ENCODE peak calls at places on chromosomes 6 and 20, in nine cellular contexts. T is foreskin fibroblast, Z is suprapubic skin, E is brain microvascular endothelial cell, V is AG10803, G is heart left ventricle, Y is dorsolateral prefrontal cortex, L is hepatocyte, M is nephron progenitor cell. I is an unnamed sample.

GRCh38 chr6:23175391-23175790 is 606.0 kb downstream of the HDGFL1 start:
- DNase-seq in T (peak; percentile 76), Z (no peak), M (no peak), G (no peak), Y (no peak), L (no peak), V (peak; percentile 65), E (no peak), I (no peak)

GRCh38 chr6:159108438-159108985 is 60.7 kb upstream of the FNDC1 start:
- DNase-seq in V (no peak), E (no peak), L (no peak), Y (no peak), G (no peak), T (peak; percentile 21), Z (no peak), M (no peak), I (no peak)

GRCh38 chr6:119096683-119097310 is 18.3 kb upstream of the FAM184A start:
- DNase-seq in L (peak; percentile 44), M (no peak), G (peak; percentile 83), Y (no peak), E (peak; percentile 5), Z (peak; percentile 91), V (peak; percentile 24), T (peak; percentile 22), I (no peak)

GRCh38 chr6:13579911-13580310 is 5.5 kb downstream of the SIRT5 start:
- DNase-seq in M (no peak), Z (no peak), L (no peak), G (no peak), V (no peak), Y (no peak), E (no peak), T (no peak), I (no peak)

GRCh38 chr6:118588626-118589025 is 40.5 kb downstream of the PLN start:
- DNase-seq in M (no peak), Z (no peak), Y (no peak), T (peak; percentile 45), E (no peak), V (peak; percentile 63), G (no peak), L (no peak), I (no peak)

GRCh38 chr20:20710847-20711315 is 1.6 kb downstream of the RALGAPA2 start:
- DNase-seq in Z (no peak), V (no peak), G (no peak), E (no peak), M (no peak), Y (no peak), L (peak; percentile 72), T (no peak), I (no peak)

GRCh38 chr20:1266167-1266973 is at the start of gene SNPH:
- DNase-seq in V (peak; percentile 70), Z (no peak), G (peak; percentile 75), L (peak; percentile 77), M (peak; percentile 72), T (peak; percentile 88), E (peak; percentile 74), Y (peak; percentile 46), I (no peak)

GRCh38 chr6:128507337-128508310 is 12.8 kb downstream of the PTPRK start:
- DNase-seq in Z (no peak), V (peak; percentile 49), Y (no peak), L (peak; percentile 57), T (peak; percentile 66), M (no peak), G (no peak), E (peak; percentile 42), I (no peak)

GRCh38 chr20:56860413-56860812 is 231.3 kb downstream of the TFAP2C start:
- DNase-seq in E (no peak), G (no peak), L (no peak), Z (no peak), Y (no peak), V (peak; percentile 56), M (no peak), T (peak; percentile 55), I (no peak)

GRCh38 chr6:159074120-159074684 is 29.4 kb upstream of the TAGAP start:
- DNase-seq in V (peak; percentile 27), M (no peak), Z (no peak), T (peak; percentile 45), Y (no peak), G (no peak), L (peak; percentile 79), E (peak; percentile 11), I (no peak)

GRCh38 chr6:14734416-14735340 is 511.2 kb upstream of the JARID2 start:
- DNase-seq in Y (no peak), L (no peak), V (peak; percentile 83), T (peak; percentile 66), G (no peak), Z (no peak), M (no peak), E (peak; percentile 77), I (peak; percentile 86)

GRCh38 chr6:44733868-44734267 is 346.4 kb downstream of the CDC5L start:
- DNase-seq in G (peak; percentile 75), Z (no peak), Y (no peak), V (no peak), L (no peak), T (no peak), E (no peak), M (no peak), I (no peak)

GRCh38 chr6:2232445-2232844 is 13.0 kb downstream of the GMDS start:
- DNase-seq in T (no peak), Y (no peak), M (no peak), V (no peak), G (no peak), L (no peak), E (no peak), Z (no peak), I (no peak)

GRCh38 chr6:2229742-2230141 is 15.7 kb downstream of the GMDS start:
- DNase-seq in G (no peak), V (no peak), T (no peak), Y (no peak), L (no peak), Z (no peak), M (no peak), E (no peak), I (no peak)

GRCh38 chr6:2229039-2229438 is 16.4 kb downstream of the GMDS start:
- DNase-seq in Y (no peak), T (no peak), Z (no peak), E (no peak), M (no peak), G (no peak), L (no peak), V (no peak), I (no peak)

GRCh38 chr6:2230659-2231277 is 14.6 kb downstream of the GMDS start:
- DNase-seq in G (no peak), M (no peak), E (no peak), Z (no peak), L (no peak), V (no peak), Y (no peak), T (no peak), I (no peak)

GRCh38 chr6:2231438-2231837 is 14.0 kb downstream of the GMDS start:
- DNase-seq in Y (no peak), G (no peak), T (peak; percentile 23), L (no peak), Z (no peak), V (peak; percentile 39), M (no peak), E (no peak), I (no peak)
- TF ChIP-seq CTCF in Y (no peak), G (no peak), T (no peak), L (no peak), Z (no peak), V (no peak), M (no peak), E (no peak), I (no peak)

DNA sequence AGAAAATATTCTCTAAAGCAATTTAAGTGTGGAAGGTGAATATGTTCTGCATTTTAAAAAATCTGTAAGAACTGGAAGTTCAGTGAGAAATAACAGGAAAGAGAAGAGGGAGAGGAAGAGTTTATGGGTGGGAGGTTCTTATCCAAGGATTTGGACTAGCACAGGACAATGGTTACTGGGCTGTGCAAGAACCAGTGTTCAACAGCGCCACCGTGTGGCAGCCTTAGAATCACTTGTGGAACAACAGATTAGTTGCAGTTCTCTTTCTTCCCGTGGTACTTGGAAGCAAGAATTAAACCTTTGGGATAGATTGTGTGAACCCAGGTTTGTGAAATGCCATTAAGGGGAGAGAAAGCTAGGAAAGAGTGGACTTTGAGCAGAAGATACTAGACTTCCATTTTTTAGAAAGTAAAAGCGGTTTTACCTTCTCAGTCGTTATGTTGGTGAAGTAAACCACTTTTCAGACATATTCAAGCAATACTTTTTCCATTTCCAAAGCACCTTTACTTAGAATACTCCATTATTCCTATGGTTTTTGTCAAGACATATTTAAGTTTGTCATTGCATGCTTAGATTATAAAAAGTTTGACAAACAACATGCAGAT is 436.7 kb downstream of the RNF144B start:
- DNase-seq in Y (no peak), T (peak; percentile 11), L (peak; percentile 17), V (peak; percentile 0), G (no peak), M (peak; percentile 58), Z (no peak), E (peak; percentile 19), I (no peak)
- TF ChIP-seq CTCF in Y (no peak), T (peak; percentile 41), L (peak; percentile 46), V (peak; percentile 46), G (peak; percentile 33), M (peak; percentile 52), Z (no peak), E (peak; percentile 72), I (peak; percentile 61)

DNA sequence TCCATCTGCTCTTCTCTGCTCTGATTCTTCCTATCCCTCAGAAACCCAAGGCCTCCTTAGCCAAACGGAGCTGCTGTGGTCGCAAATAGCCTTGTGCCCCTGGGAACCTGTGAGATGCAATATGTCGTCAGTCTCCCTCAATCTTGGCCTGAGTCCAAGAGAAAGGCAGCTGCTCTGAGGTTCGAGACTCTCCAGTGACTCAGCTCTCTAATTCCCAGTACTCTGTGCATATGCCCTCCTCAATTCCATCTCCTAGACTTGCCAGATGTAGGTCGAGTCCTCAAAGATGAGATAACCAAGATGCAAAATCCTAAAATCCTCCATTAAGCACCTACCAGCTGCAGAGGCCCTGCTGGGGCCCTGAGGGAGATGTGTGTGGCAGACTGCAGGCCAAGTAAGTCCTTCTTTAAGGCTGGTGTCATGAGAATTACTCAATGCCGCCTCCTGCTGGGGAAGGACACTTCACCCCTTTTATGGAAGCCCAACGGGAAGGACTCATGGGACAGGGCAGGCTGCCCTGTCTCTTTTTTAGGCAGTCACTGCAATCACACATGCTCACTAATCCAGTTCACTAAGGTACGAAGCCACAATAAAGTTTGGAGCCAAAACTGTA is 28.5 kb downstream of the C6orf15 start:
- DNase-seq in Z (no peak), E (peak; percentile 85), L (peak; percentile 62), Y (no peak), V (peak; percentile 74), T (peak; percentile 84), G (peak; percentile 34), M (peak; percentile 65), I (no peak)
- TF ChIP-seq CTCF in Z (no peak), E (peak; percentile 68), L (peak; percentile 46), Y (peak; percentile 17), V (peak; percentile 44), T (peak; percentile 14), G (peak; percentile 39), M (peak; percentile 54), I (peak; percentile 28)

DNA sequence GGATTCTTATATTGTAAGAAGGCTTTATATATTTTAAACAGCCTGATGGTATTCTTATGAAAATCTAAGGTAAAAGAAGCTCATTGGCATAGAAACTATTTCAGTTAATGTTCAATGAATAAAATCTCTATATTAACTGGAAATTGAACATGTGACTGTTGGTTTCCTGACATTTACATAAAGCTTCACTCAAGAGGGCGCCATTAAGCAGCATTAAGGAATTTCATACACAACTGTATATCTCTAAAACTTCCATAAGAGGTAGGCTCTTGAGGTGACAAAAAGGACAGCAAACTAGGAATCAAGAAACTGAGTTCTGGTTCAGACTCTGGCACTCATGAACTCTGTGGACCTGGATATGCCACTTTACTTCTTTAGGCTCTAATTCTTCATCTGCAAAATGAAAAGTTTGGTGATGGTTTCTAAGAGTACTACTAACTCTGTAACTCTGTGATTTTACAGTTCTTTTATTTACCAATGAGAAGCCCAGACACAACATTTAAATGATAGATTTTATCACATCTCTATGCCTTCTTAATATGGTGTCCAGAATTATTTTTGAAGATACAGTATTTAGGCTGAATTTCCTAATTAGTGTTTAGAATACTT is 147.5 kb downstream of the FLRT3 start:
- DNase-seq in E (peak; percentile 47), T (peak; percentile 72), L (peak; percentile 67), Y (no peak), Z (no peak), V (peak; percentile 63), M (no peak), G (no peak), I (no peak)
- TF ChIP-seq CTCF in E (peak; percentile 44), T (peak; percentile 45), L (peak; percentile 62), Y (no peak), Z (no peak), V (peak; percentile 67), M (peak; percentile 29), G (peak; percentile 17), I (no peak)